ENCODE peak calls at places on chromosomes 3 and 15, in seven cellular contexts. S is CD4-positive, alpha-beta T cell; P is neural crest cell; H is PC-9; G is activated naive CD4-positive, alpha-beta T cell treated with anti-CD3 and anti-CD28 coated beads, Interleukin-2, amount 50 U/mL, for 72 hours; M is HT1080; Y is breast epithelium. B is an unnamed sample.
A peak's percentile ranks its signal among the peaks of the same experiment; 100 is the strongest.

GRCh38 chr3:2923390-2923789 is 186.8 kb downstream of the IL5RA start:
- DNase-seq in M (peak; percentile 2), H (no peak), P (no peak), Y (no peak), G (no peak), S (no peak), B (no peak)

GRCh38 chr3:23004971-23005370 is 198.2 kb upstream of the UBE2E2 start:
- DNase-seq in G (no peak), Y (no peak), M (peak; percentile 86), P (no peak), S (no peak), H (peak; percentile 24), B (no peak)

GRCh38 chr3:66350601-66351000 is 129.8 kb downstream of the SLC25A26 start:
- DNase-seq in S (no peak), H (no peak), M (no peak), G (no peak), Y (no peak), P (no peak), B (no peak)

GRCh38 chr15:59062985-59063384 is 42.0 kb upstream of the CCNB2 start:
- DNase-seq in H (no peak), M (no peak), G (no peak), P (no peak), Y (no peak), S (no peak), B (no peak)

GRCh38 chr3:126337980-126338651 is 19.1 kb downstream of the KLF15 start:
- DNase-seq in Y (peak; percentile 39), M (no peak), P (no peak), G (peak; percentile 23), S (no peak), H (no peak), B (no peak)

GRCh38 chr3:15979490-15979889 is 181.7 kb upstream of the ANKRD28 start:
- DNase-seq in G (no peak), M (peak; percentile 55), P (no peak), H (no peak), Y (no peak), S (no peak), B (no peak)

GRCh38 chr3:69649713-69650419 is 89.4 kb upstream of the MITF start:
- DNase-seq in Y (no peak), G (no peak), S (no peak), H (no peak), M (peak; percentile 50), P (no peak), B (no peak)

GRCh38 chr3:133361435-133361834 is 38.4 kb upstream of the BFSP2 start:
- DNase-seq in S (no peak), Y (no peak), P (no peak), G (no peak), M (no peak), H (no peak), B (no peak)

GRCh38 chr15:30929064-30929669 is 25.5 kb downstream of the FAN1 start:
- DNase-seq in M (no peak), G (no peak), P (no peak), S (no peak), H (no peak), Y (no peak), B (no peak)

GRCh38 chr3:194367992-194368841 is 1.3 kb downstream of the LRRC15 start:
- DNase-seq in M (no peak), Y (no peak), H (no peak), P (no peak), G (no peak), S (no peak), B (no peak)

GRCh38 chr3:190519886-190520285 is 6.0 kb downstream of the IL1RAP start:
- DNase-seq in Y (no peak), S (no peak), P (no peak), M (peak; percentile 27), H (no peak), G (no peak), B (no peak)

GRCh38 chr15:93071469-93071891 is 17.5 kb downstream of the RGMA start:
- DNase-seq in M (no peak), G (no peak), P (no peak), S (no peak), Y (no peak), H (no peak), B (no peak)

GRCh38 chr3:45817788-45818523 is 21.6 kb upstream of the SLC6A20 start:
- DNase-seq in G (no peak), Y (no peak), P (no peak), H (peak; percentile 69), M (peak; percentile 99), S (no peak), B (no peak)

GRCh38 chr3:49872801-49873281 is 3.1 kb upstream of the CAMKV start:
- DNase-seq in Y (no peak), M (peak; percentile 29), S (no peak), G (no peak), P (no peak), H (no peak), B (no peak)

GRCh38 chr3:150106752-150107428 is 136.2 kb upstream of the PFN2 start:
- DNase-seq in G (no peak), H (no peak), P (no peak), M (peak; percentile 93), S (no peak), Y (no peak), B (no peak)

B was measured in activated gamma-delta T cell treated with Interleukin-2 at 50 U/mL for 16 hours.